ENCODE peak calls at places on chromosomes 1 and 21, in seven cellular contexts. One of them, this sample, is unnamed.

GRCh38 chr1:119659628-119660027 is 11.6 kb upstream of the ZNF697 start:
- DNase-seq in heart right ventricle: peak
- DNase-seq in stimulated activated CD8-positive, alpha-beta memory T cell treated with anti-CD3 and anti-CD28 coated beads, Interleukin-7, amount 100 ng/mL, for 1 hour: no peak
- DNase-seq in NCI-H774: no peak
- DNase-seq in ecto neural progenitor cell: no peak
- DNase-seq in amniotic stem cell: no peak
- DNase-seq in left colon: peak
- DNase-seq in this sample: no peak

GRCh38 chr1:3772027-3772714 is 378 bp upstream of the SMIM1 start:
- DNase-seq in heart right ventricle: peak
- DNase-seq in stimulated activated CD8-positive, alpha-beta memory T cell treated with anti-CD3 and anti-CD28 coated beads, Interleukin-7, amount 100 ng/mL, for 1 hour: peak
- DNase-seq in NCI-H774: peak
- DNase-seq in ecto neural progenitor cell: peak
- DNase-seq in amniotic stem cell: peak
- DNase-seq in left colon: peak
- DNase-seq in this sample: peak

GRCh38 chr1:17527036-17527914 is 12.2 kb upstream of the ARHGEF10L start:
- DNase-seq in heart right ventricle: no peak
- DNase-seq in stimulated activated CD8-positive, alpha-beta memory T cell treated with anti-CD3 and anti-CD28 coated beads, Interleukin-7, amount 100 ng/mL, for 1 hour: no peak
- DNase-seq in NCI-H774: no peak
- DNase-seq in ecto neural progenitor cell: no peak
- DNase-seq in amniotic stem cell: peak
- DNase-seq in left colon: peak
- DNase-seq in this sample: no peak

GRCh38 chr1:94055459-94056122 is 65.4 kb downstream of the ABCA4 start:
- DNase-seq in heart right ventricle: no peak
- DNase-seq in stimulated activated CD8-positive, alpha-beta memory T cell treated with anti-CD3 and anti-CD28 coated beads, Interleukin-7, amount 100 ng/mL, for 1 hour: no peak
- DNase-seq in NCI-H774: no peak
- DNase-seq in ecto neural progenitor cell: no peak
- DNase-seq in amniotic stem cell: no peak
- DNase-seq in left colon: no peak
- DNase-seq in this sample: no peak

GRCh38 chr1:198109316-198109715 is 47.5 kb upstream of the NEK7 start:
- DNase-seq in heart right ventricle: no peak
- DNase-seq in stimulated activated CD8-positive, alpha-beta memory T cell treated with anti-CD3 and anti-CD28 coated beads, Interleukin-7, amount 100 ng/mL, for 1 hour: no peak
- DNase-seq in NCI-H774: no peak
- DNase-seq in ecto neural progenitor cell: no peak
- DNase-seq in amniotic stem cell: no peak
- DNase-seq in left colon: no peak
- DNase-seq in this sample: no peak

GRCh38 chr1:59225594-59225993 is 71.3 kb upstream of the FGGY start:
- DNase-seq in heart right ventricle: no peak
- DNase-seq in stimulated activated CD8-positive, alpha-beta memory T cell treated with anti-CD3 and anti-CD28 coated beads, Interleukin-7, amount 100 ng/mL, for 1 hour: no peak
- DNase-seq in NCI-H774: no peak
- DNase-seq in ecto neural progenitor cell: no peak
- DNase-seq in amniotic stem cell: no peak
- DNase-seq in left colon: no peak
- DNase-seq in this sample: no peak

GRCh38 chr1:245418029-245418428 is 263.2 kb downstream of the KIF26B start:
- DNase-seq in heart right ventricle: no peak
- DNase-seq in stimulated activated CD8-positive, alpha-beta memory T cell treated with anti-CD3 and anti-CD28 coated beads, Interleukin-7, amount 100 ng/mL, for 1 hour: no peak
- DNase-seq in NCI-H774: no peak
- DNase-seq in ecto neural progenitor cell: no peak
- DNase-seq in amniotic stem cell: no peak
- DNase-seq in left colon: no peak
- DNase-seq in this sample: no peak

GRCh38 chr1:62509028-62509427 is 72.2 kb downstream of the USP1 start:
- DNase-seq in heart right ventricle: no peak
- DNase-seq in stimulated activated CD8-positive, alpha-beta memory T cell treated with anti-CD3 and anti-CD28 coated beads, Interleukin-7, amount 100 ng/mL, for 1 hour: no peak
- DNase-seq in NCI-H774: no peak
- DNase-seq in ecto neural progenitor cell: no peak
- DNase-seq in amniotic stem cell: no peak
- DNase-seq in left colon: no peak
- DNase-seq in this sample: no peak

GRCh38 chr1:58162952-58163550 is 383.5 kb downstream of the OMA1 start:
- DNase-seq in heart right ventricle: peak
- DNase-seq in stimulated activated CD8-positive, alpha-beta memory T cell treated with anti-CD3 and anti-CD28 coated beads, Interleukin-7, amount 100 ng/mL, for 1 hour: no peak
- DNase-seq in NCI-H774: peak
- DNase-seq in ecto neural progenitor cell: peak
- DNase-seq in amniotic stem cell: peak
- DNase-seq in left colon: peak
- DNase-seq in this sample: peak

GRCh38 chr1:119004129-119004527 is 16.0 kb upstream of the TBX15 start:
- DNase-seq in heart right ventricle: no peak
- DNase-seq in stimulated activated CD8-positive, alpha-beta memory T cell treated with anti-CD3 and anti-CD28 coated beads, Interleukin-7, amount 100 ng/mL, for 1 hour: no peak
- DNase-seq in NCI-H774: no peak
- DNase-seq in ecto neural progenitor cell: no peak
- DNase-seq in amniotic stem cell: no peak
- DNase-seq in left colon: no peak
- DNase-seq in this sample: no peak

GRCh38 chr21:15301014-15301413 is 236.2 kb upstream of the NRIP1 start:
- DNase-seq in heart right ventricle: no peak
- DNase-seq in stimulated activated CD8-positive, alpha-beta memory T cell treated with anti-CD3 and anti-CD28 coated beads, Interleukin-7, amount 100 ng/mL, for 1 hour: no peak
- DNase-seq in NCI-H774: no peak
- DNase-seq in ecto neural progenitor cell: no peak
- DNase-seq in amniotic stem cell: no peak
- DNase-seq in left colon: no peak
- DNase-seq in this sample: no peak

GRCh38 chr1:231177971-231178370 is 16.1 kb downstream of the TRIM67 start:
- DNase-seq in heart right ventricle: no peak
- DNase-seq in stimulated activated CD8-positive, alpha-beta memory T cell treated with anti-CD3 and anti-CD28 coated beads, Interleukin-7, amount 100 ng/mL, for 1 hour: no peak
- DNase-seq in NCI-H774: no peak
- DNase-seq in ecto neural progenitor cell: no peak
- DNase-seq in amniotic stem cell: no peak
- DNase-seq in left colon: no peak
- DNase-seq in this sample: no peak

GRCh38 chr1:231965615-231966014 is 339.0 kb downstream of the DISC1 start:
- DNase-seq in heart right ventricle: no peak
- DNase-seq in stimulated activated CD8-positive, alpha-beta memory T cell treated with anti-CD3 and anti-CD28 coated beads, Interleukin-7, amount 100 ng/mL, for 1 hour: no peak
- DNase-seq in NCI-H774: no peak
- DNase-seq in ecto neural progenitor cell: no peak
- DNase-seq in amniotic stem cell: no peak
- DNase-seq in left colon: no peak
- DNase-seq in this sample: no peak

GRCh38 chr1:26543444-26543835 is 13.9 kb downstream of the RPS6KA1 start:
- DNase-seq in heart right ventricle: no peak
- DNase-seq in stimulated activated CD8-positive, alpha-beta memory T cell treated with anti-CD3 and anti-CD28 coated beads, Interleukin-7, amount 100 ng/mL, for 1 hour: no peak
- DNase-seq in NCI-H774: no peak
- DNase-seq in ecto neural progenitor cell: no peak
- DNase-seq in amniotic stem cell: no peak
- DNase-seq in left colon: no peak
- DNase-seq in this sample: no peak

This sample was measured in tibial nerve.